ENCODE peak calls at places on chromosomes 2 and 18, in nine cellular contexts. J is PC-3, S is GM23338, L is neural progenitor cell, Z is GM23248, U is HCT116, N is SK-N-SH, B is MM.1S, C is OCI-LY7. G is an unnamed sample.

GRCh38 chr2:112799291-112799975 is 15.1 kb upstream of the IL1A start:
- DNase-seq in Z (no peak), C (no peak), N (no peak), U (no peak), J (no peak), B (no peak), S (no peak), L (no peak), G (no peak)

GRCh38 chr2:191222507-191222906 is 22.7 kb upstream of the MYO1B start:
- DNase-seq in U (no peak), C (no peak), Z (peak), L (no peak), J (no peak), B (no peak), N (no peak), S (no peak), G (no peak)

GRCh38 chr2:164028764-164029534 is 293.1 kb upstream of the FIGN start:
- DNase-seq in S (peak), B (no peak), L (no peak), U (no peak), Z (peak), N (no peak), C (no peak), J (no peak), G (no peak)

GRCh38 chr2:143083636-143084035 is 45.6 kb upstream of the ARHGAP15 start:
- DNase-seq in J (peak), B (peak), C (no peak), Z (peak), N (no peak), L (no peak), U (no peak), S (no peak), G (no peak)

GRCh38 chr2:112921982-112922381 is 11.0 kb downstream of the IL37 start:
- DNase-seq in S (no peak), B (no peak), J (no peak), Z (no peak), L (no peak), C (no peak), N (no peak), U (no peak), G (no peak)

GRCh38 chr2:73998451-73998850 is 13.7 kb downstream of the TET3 start:
- DNase-seq in L (no peak), Z (no peak), C (no peak), N (no peak), B (no peak), J (no peak), U (no peak), S (no peak), G (no peak)

GRCh38 chr2:26049641-26050040 is 15.8 kb downstream of the RAB10 start:
- DNase-seq in N (no peak), U (no peak), S (no peak), J (no peak), Z (no peak), L (no peak), B (no peak), C (no peak), G (no peak)

GRCh38 chr2:232310690-232311089 is 67.9 kb upstream of the ALPP start:
- DNase-seq in L (no peak), J (no peak), Z (peak), U (no peak), S (no peak), B (no peak), N (no peak), C (no peak), G (no peak)

GRCh38 chr2:134087371-134087921 is 166.4 kb upstream of the MGAT5 start:
- DNase-seq in N (no peak), J (no peak), B (peak), C (no peak), L (no peak), S (peak), Z (no peak), U (no peak), G (peak)

GRCh38 chr2:115483631-115484030 is 1041.2 kb downstream of the DPP10 start:
- DNase-seq in C (no peak), L (no peak), B (no peak), J (no peak), U (no peak), Z (no peak), N (no peak), S (no peak), G (peak)

GRCh38 chr2:8315766-8316165 is 366.1 kb upstream of the ID2 start:
- DNase-seq in C (no peak), J (no peak), B (no peak), S (peak), U (peak), L (peak), Z (peak), N (no peak), G (peak)

GRCh38 chr2:105820151-105820550 is 75.4 kb downstream of the NCK2 start:
- DNase-seq in N (no peak), U (no peak), Z (no peak), B (no peak), L (no peak), C (no peak), J (no peak), S (no peak), G (no peak)

GRCh38 chr2:99864561-99865216 is 277.7 kb downstream of the AFF3 start:
- DNase-seq in Z (peak), S (no peak), B (no peak), C (no peak), U (no peak), L (no peak), N (no peak), J (no peak), G (no peak)

GRCh38 chr2:222272446-222273035 is 26.3 kb downstream of the PAX3 start:
- DNase-seq in C (no peak), U (no peak), N (no peak), J (no peak), Z (no peak), S (no peak), L (peak), B (no peak), G (no peak)

GRCh38 chr2:31297751-31298150 is 63.8 kb downstream of the EHD3 start:
- DNase-seq in Z (peak), U (no peak), N (no peak), C (peak), S (no peak), L (no peak), B (no peak), J (peak), G (no peak)

GRCh38 chr2:26575836-26576564 is 65.2 kb downstream of the CIB4 start:
- DNase-seq in L (no peak), C (no peak), S (no peak), U (no peak), J (no peak), Z (no peak), B (no peak), N (no peak), G (no peak)

GRCh38 chr18:74288730-74289129 is 3.0 kb downstream of the CYB5A start:
- DNase-seq in B (no peak), C (no peak), Z (peak), N (no peak), J (peak), U (no peak), L (no peak), S (no peak), G (no peak)

GRCh38 chr2:84388921-84389490 is 70.1 kb downstream of the SUCLG1 start:
- DNase-seq in U (no peak), N (no peak), B (no peak), Z (no peak), S (no peak), J (no peak), L (no peak), C (no peak), G (no peak)

GRCh38 chr2:54575379-54575888 is 119.3 kb downstream of the SPTBN1 start:
- DNase-seq in L (no peak), N (no peak), S (no peak), J (peak), Z (peak), B (no peak), C (no peak), U (no peak), G (peak)

GRCh38 chr2:23487735-23488492 is 102.9 kb downstream of the KLHL29 start:
- DNase-seq in J (no peak), L (no peak), U (peak), B (no peak), S (no peak), Z (peak), C (no peak), N (no peak), G (no peak)

GRCh38 chr2:65265090-65266045 is 37.7 kb downstream of the ACTR2 start:
- DNase-seq in B (peak), J (peak), C (peak), S (peak), N (peak), L (peak), U (peak), Z (peak), G (peak)

GRCh38 chr2:83196225-83196624 is 1262.9 kb downstream of the SUCLG1 start:
- DNase-seq in Z (peak), J (peak), S (peak), B (peak), N (peak), U (peak), C (peak), L (peak), G (peak)

GRCh38 chr18:51193621-51194287 is 3.7 kb downstream of the MEX3C start:
- DNase-seq in J (peak), S (no peak), N (no peak), L (no peak), B (no peak), U (no peak), Z (peak), C (no peak), G (no peak)

GRCh38 chr2:95013726-95014125 is 11.8 kb upstream of the MAL start:
- DNase-seq in J (no peak), U (no peak), L (no peak), S (no peak), C (no peak), B (no peak), N (no peak), Z (no peak), G (no peak)

GRCh38 chr2:149451417-149452165 is 121.2 kb downstream of the LYPD6 start:
- DNase-seq in N (no peak), Z (no peak), L (no peak), S (no peak), U (no peak), J (peak), B (no peak), C (no peak), G (no peak)

GRCh38 chr2:44743473-44743872 is 198.0 kb upstream of the SIX3 start:
- DNase-seq in N (no peak), S (no peak), C (no peak), B (no peak), L (no peak), Z (no peak), U (no peak), J (no peak), G (no peak)

GRCh38 chr2:73091164-73091563 is 19.7 kb upstream of the SFXN5 start:
- DNase-seq in L (peak), C (no peak), B (no peak), J (no peak), S (no peak), N (no peak), U (no peak), Z (peak), G (peak)

GRCh38 chr2:176018708-176019107 is 16.6 kb upstream of the LNPK start:
- DNase-seq in U (no peak), S (no peak), B (no peak), J (peak), N (no peak), Z (peak), C (no peak), L (no peak), G (no peak)

GRCh38 chr2:217743980-217744761 is 258.6 kb downstream of the TNS1 start:
- DNase-seq in C (no peak), Z (no peak), J (no peak), N (no peak), L (no peak), U (no peak), B (no peak), S (no peak), G (no peak)

GRCh38 chr2:72483346-72483745 is 335.7 kb upstream of the CYP26B1 start:
- DNase-seq in J (no peak), S (no peak), C (no peak), B (no peak), U (no peak), Z (no peak), N (no peak), L (no peak), G (no peak)

GRCh38 chr2:14907014-14907612 is 274.6 kb downstream of the LRATD1 start:
- DNase-seq in C (peak), U (no peak), S (peak), B (no peak), N (no peak), J (peak), L (peak), Z (peak), G (no peak)

GRCh38 chr18:6056171-6056932 is 161.0 kb upstream of the TMEM200C start:
- DNase-seq in J (peak), B (no peak), U (no peak), Z (peak), C (no peak), L (peak), S (no peak), N (no peak), G (peak)

GRCh38 chr18:33673689-33674088 is 95.7 kb downstream of the ASXL3 start:
- DNase-seq in U (no peak), C (no peak), L (peak), S (peak), B (no peak), Z (no peak), N (no peak), J (peak), G (no peak)

GRCh38 chr18:33670052-33670451 is 92.0 kb downstream of the ASXL3 start:
- DNase-seq in Z (no peak), S (no peak), L (no peak), U (no peak), B (peak), N (no peak), C (peak), J (no peak), G (no peak)

GRCh38 chr18:33665630-33666029 is 87.6 kb downstream of the ASXL3 start:
- DNase-seq in C (no peak), Z (no peak), N (no peak), J (no peak), L (no peak), U (no peak), B (no peak), S (no peak), G (no peak)

GRCh38 chr18:33666915-33667314 is 88.9 kb downstream of the ASXL3 start:
- DNase-seq in L (no peak), J (no peak), B (peak), U (no peak), Z (no peak), C (no peak), S (peak), N (no peak), G (peak)

DNA sequence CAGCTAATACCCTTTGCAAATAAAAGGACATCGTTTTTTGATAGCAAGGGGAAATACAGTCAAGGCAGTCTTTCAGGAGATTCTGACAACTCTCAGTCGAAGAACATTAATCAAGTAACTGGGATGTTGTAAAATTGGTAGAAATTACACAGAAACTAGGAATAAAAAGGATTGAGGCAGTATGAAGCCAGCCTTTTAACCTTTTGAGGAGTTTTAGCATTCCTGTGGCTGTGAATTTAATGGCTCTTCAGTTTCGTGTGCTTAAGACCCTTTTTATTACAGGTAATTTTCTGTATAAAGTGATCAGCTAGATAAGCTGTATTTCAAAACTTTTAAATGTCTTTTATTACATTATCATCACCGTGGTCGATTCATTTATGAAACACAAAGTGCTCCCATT is 91.6 kb downstream of the ASXL3 start:
- DNase-seq in N (no peak), J (no peak), C (no peak), L (no peak), S (no peak), B (no peak), Z (no peak), U (no peak), G (no peak)
- TF ChIP-seq EZH2phosphoT487 in N (no peak), J (no peak), C (no peak), L (no peak), S (no peak), B (no peak), Z (no peak), U (no peak), G (no peak)

DNA sequence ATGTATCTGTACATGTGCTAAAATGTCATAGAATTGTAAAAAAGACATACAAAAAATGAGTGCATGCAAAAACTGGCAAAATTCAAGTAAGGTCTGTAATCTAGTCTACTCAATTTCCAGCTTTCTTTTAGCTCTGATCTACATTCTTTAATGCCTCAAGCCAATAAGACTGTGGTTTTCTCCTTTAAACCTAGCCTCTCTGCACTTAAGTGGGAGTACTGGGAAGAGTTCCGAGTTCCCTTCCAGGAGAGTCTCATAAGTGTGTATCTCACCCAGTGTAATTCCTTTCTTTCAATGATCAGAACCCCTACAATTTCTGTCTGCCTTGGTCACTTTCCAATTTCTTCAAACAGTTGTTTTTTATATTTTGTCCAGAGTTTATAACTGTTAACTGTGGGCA is 150.1 kb downstream of the PTRHD1 start:
- DNase-seq in B (no peak), L (no peak), N (no peak), J (no peak), U (no peak), C (no peak), Z (no peak), S (no peak), G (no peak)
- H3K4me3 ChIP-seq in B (no peak), L (no peak), N (no peak), J (no peak), U (no peak), C (no peak), Z (no peak), S (no peak), G (no peak)

GRCh38 chr2:216219866-216220265 is 110.7 kb downstream of the XRCC5 start:
- DNase-seq in L (no peak), U (no peak), S (no peak), Z (no peak), C (no peak), J (no peak), B (peak), N (no peak), G (no peak)

GRCh38 chr2:216220976-216221375 is 111.8 kb downstream of the XRCC5 start:
- DNase-seq in N (no peak), B (no peak), S (no peak), C (no peak), Z (no peak), J (no peak), U (no peak), L (no peak), G (no peak)

GRCh38 chr2:216217904-216218260 is 108.7 kb downstream of the XRCC5 start:
- DNase-seq in J (no peak), N (no peak), B (peak), L (no peak), S (no peak), Z (no peak), U (no peak), C (no peak), G (no peak)

GRCh38 chr2:216221806-216222205 is 112.7 kb downstream of the XRCC5 start:
- DNase-seq in N (no peak), C (no peak), B (no peak), J (peak), U (no peak), L (no peak), Z (peak), S (no peak), G (no peak)

GRCh38 chr2:216222650-216223352 is 113.7 kb downstream of the XRCC5 start:
- DNase-seq in L (peak), Z (peak), C (peak), N (no peak), B (peak), J (peak), U (no peak), S (peak), G (no peak)
- H2AFZ ChIP-seq in L (no peak), Z (no peak), C (no peak), N (no peak), B (peak), J (no peak), U (no peak), S (no peak), G (no peak)

DNA sequence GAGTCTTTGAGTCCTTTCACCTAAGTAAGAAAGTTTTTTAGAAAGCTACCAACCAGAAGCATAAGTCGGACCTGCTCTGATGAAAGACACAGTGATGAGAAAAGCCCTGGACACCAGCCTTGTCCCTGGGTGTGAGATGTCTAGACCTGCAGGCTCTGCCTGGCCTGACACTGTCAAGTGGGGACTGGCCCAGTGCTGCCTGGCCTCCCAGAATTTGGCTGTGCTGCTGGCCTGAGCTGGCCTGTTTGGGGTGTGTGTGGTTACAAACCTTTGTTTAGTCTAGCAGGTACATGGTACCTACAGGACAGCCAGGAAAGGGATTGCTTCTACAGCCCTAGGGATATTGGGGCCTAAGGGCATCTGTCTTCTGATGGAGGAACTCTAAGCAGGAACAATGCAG is 48.3 kb downstream of the ASB1 start:
- DNase-seq in S (no peak), B (no peak), Z (no peak), N (no peak), J (no peak), L (no peak), C (no peak), U (no peak), G (no peak)
- TF ChIP-seq EZH2phosphoT487 in S (no peak), B (no peak), Z (no peak), N (no peak), J (no peak), L (no peak), C (no peak), U (no peak), G (no peak)

GRCh38 chr2:200740907-200741306 is 70.8 kb upstream of the BZW1 start:
- DNase-seq in N (no peak), L (no peak), J (no peak), S (no peak), U (no peak), Z (no peak), B (no peak), C (no peak), G (no peak)

GRCh38 chr2:200742426-200742825 is 69.3 kb upstream of the BZW1 start:
- DNase-seq in N (no peak), C (no peak), Z (peak), U (no peak), L (no peak), J (no peak), S (no peak), B (no peak), G (no peak)

GRCh38 chr2:200744252-200744651 is 67.5 kb upstream of the BZW1 start:
- DNase-seq in U (no peak), N (peak), L (no peak), J (no peak), S (no peak), C (no peak), B (no peak), Z (no peak), G (no peak)

GRCh38 chr2:200738590-200738989 is 73.1 kb upstream of the BZW1 start:
- DNase-seq in Z (no peak), L (no peak), S (no peak), C (no peak), B (no peak), N (no peak), J (no peak), U (no peak), G (no peak)

DNA sequence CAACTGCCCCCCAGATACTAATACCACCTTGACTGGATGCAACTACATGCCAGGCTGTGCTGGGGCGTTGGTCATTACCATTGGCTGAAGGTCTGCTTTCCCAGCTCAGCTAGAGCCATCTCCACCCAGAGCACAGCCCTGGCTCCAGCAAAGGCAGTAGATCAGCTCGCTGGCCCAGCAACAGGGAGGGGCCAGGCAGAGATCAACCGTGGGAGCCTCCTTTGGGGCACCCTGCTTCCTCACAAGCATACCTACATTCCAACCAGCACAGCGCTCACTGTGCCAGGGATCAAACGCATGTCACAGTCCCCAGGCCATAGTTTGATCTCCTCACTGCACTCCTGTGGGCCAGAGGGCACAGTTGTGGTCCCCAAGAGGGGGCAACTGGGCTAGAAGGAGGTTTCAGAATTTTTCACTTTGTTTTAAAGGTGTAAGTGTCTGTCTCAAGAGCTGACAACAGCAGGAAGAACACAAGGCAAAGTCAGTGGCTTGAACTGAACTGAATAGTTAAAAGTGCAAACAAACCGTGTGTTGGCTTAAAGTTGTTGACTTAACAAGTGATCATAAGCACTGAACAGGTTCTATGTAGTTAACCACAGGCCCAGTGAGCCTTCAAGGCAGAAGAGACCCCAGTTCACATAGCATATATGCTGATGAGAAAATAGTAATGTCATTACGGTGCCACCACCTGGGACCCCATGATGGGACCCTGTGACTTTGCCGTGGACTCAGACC is 70.1 kb upstream of the BZW1 start:
- DNase-seq in J (peak), S (peak), B (no peak), Z (peak), L (peak), C (no peak), N (no peak), U (no peak), G (peak)
- H3K4me3 ChIP-seq in J (no peak), S (no peak), B (no peak), Z (no peak), L (no peak), C (no peak), N (no peak), U (no peak), G (no peak)